ENCODE peak calls at places on chromosomes 4 and X, in seven cellular contexts. R is mesendoderm; T is tibial artery; F is AG04450; U is spleen; M is foreskin fibroblast; C is naive thymus-derived CD4-positive, alpha-beta T cell. A is an unnamed sample.

GRCh38 chr4:108709234-108709633 is 53.6 kb downstream of the ETNPPL start:
- DNase-seq in F (no peak), R (peak), U (no peak), T (no peak), M (no peak), C (no peak), A (no peak)

GRCh38 chrX:134849390-134849789 is 141.4 kb upstream of the SMIM10 start:
- DNase-seq in C (no peak), U (no peak), R (no peak), T (no peak), M (peak), F (no peak), A (no peak)

GRCh38 chr4:130591091-130591490 is 1495.1 kb downstream of the C4orf33 start:
- DNase-seq in T (no peak), F (no peak), U (no peak), C (no peak), R (no peak), M (no peak), A (no peak)

GRCh38 chr4:19304028-19304427 is 947.7 kb upstream of the SLIT2 start:
- DNase-seq in R (no peak), M (no peak), T (no peak), U (no peak), F (no peak), C (no peak), A (no peak)

GRCh38 chr4:7924570-7924969 is 15.1 kb downstream of the AFAP1 start:
- DNase-seq in C (no peak), M (no peak), U (no peak), T (no peak), R (no peak), F (no peak), A (no peak)

GRCh38 chr4:187663076-187663475 is 332.5 kb upstream of the ZFP42 start:
- DNase-seq in U (no peak), R (no peak), F (no peak), M (no peak), T (no peak), C (no peak), A (no peak)

GRCh38 chr4:7581477-7581876 is 146.7 kb upstream of the PSAPL1 start:
- DNase-seq in R (peak), C (no peak), T (no peak), F (no peak), U (no peak), M (no peak), A (peak)

GRCh38 chr4:52788806-52789205 is 37.6 kb upstream of the ERVMER34-1 start:
- DNase-seq in T (no peak), U (no peak), R (peak), M (no peak), C (no peak), F (no peak), A (no peak)

GRCh38 chr4:62683799-62684566 is 1483.9 kb downstream of the ADGRL3 start:
- DNase-seq in M (no peak), U (no peak), R (no peak), C (no peak), T (no peak), F (no peak), A (no peak)

GRCh38 chr4:107755841-107756356 is 35.9 kb upstream of the PAPSS1 start:
- DNase-seq in F (no peak), R (peak), M (peak), C (no peak), T (no peak), U (no peak), A (no peak)

GRCh38 chr4:34932591-34932990 is 1311.7 kb downstream of the ARAP2 start:
- DNase-seq in F (no peak), U (no peak), M (no peak), C (no peak), T (no peak), R (no peak), A (no peak)

GRCh38 chr4:102427599-102427998 is 73.6 kb upstream of the NFKB1 start:
- DNase-seq in F (no peak), T (no peak), R (no peak), C (no peak), M (no peak), U (no peak), A (no peak)
- H3K4me3 ChIP-seq in F (no peak), T (no peak), R (no peak), C (no peak), M (no peak), U (no peak), A (no peak)

GRCh38 chr4:167233523-167234387 is 539 bp downstream of the SPOCK3 start:
- DNase-seq in U (no peak), T (no peak), C (no peak), F (no peak), M (no peak), R (peak), A (no peak)

GRCh38 chr4:167238226-167238625 is 3.9 kb upstream of the SPOCK3 start:
- DNase-seq in F (no peak), M (no peak), R (peak), T (no peak), C (no peak), U (no peak), A (no peak)

GRCh38 chr4:167234388-167234881 is at the start of gene SPOCK3:
- DNase-seq in T (no peak), F (no peak), U (peak), M (peak), C (no peak), R (peak), A (no peak)

DNA sequence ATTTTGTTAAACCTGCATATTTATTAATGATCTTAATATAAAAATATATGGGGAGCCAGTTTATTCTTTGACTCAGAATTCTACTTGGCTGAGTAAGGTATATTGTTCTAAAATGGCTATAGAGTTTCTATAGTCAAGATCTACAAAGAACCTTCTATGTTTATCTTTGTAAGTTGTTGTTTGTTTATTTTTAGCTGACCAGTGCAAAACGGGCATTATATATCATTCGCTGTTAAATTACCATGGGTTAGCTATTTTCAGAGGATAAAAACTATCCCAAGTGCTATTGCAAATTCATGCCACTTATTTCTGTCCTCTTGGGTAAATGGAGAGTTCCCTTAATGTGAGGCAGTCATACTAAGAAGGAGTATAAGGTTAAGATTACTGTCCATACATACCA is 5.3 kb upstream of the SPOCK3 start:
- DNase-seq in C (no peak), T (no peak), U (no peak), R (no peak), F (no peak), M (no peak), A (no peak)
- H3K4me3 ChIP-seq in C (no peak), T (no peak), U (no peak), R (no peak), F (no peak), M (no peak), A (no peak)

DNA sequence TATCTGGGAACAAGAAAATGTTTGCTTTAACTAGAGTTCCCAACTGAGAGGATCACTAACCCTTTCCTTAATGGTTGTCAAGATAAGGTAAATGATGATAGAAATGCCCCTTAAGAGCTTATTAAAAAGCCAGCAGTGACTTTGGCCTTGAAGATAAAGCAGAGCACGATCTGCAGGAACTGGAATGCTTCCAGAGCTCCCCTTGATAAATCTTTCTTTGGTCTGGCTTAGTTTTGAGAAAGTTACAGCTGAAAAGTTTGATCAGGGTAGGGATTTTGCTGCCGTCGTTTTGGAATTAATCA is 64.0 kb downstream of the PTTG2 start:
- DNase-seq in C (no peak), T (no peak), R (no peak), U (no peak), F (no peak), M (no peak), A (no peak)
- H3K4me3 ChIP-seq in C (no peak), T (no peak), R (no peak), U (no peak), F (no peak), M (no peak), A (no peak)

GRCh38 chrX:152884171-152884570 is 13.7 kb upstream of the ZNF185 start:
- DNase-seq in M (no peak), T (no peak), U (peak), F (no peak), R (peak), C (no peak), A (no peak)

GRCh38 chrX:152878976-152879755 is 18.7 kb upstream of the ZNF185 start:
- DNase-seq in C (no peak), R (no peak), M (peak), T (no peak), F (no peak), U (peak), A (no peak)

GRCh38 chrX:152876931-152877840 is 20.7 kb upstream of the ZNF185 start:
- DNase-seq in M (no peak), T (no peak), C (no peak), U (no peak), R (no peak), F (no peak), A (no peak)

GRCh38 chrX:152886716-152887115 is 11.2 kb upstream of the ZNF185 start:
- DNase-seq in T (no peak), R (no peak), M (no peak), F (no peak), C (no peak), U (peak), A (no peak)

GRCh38 chrX:152881289-152881688 is 16.6 kb upstream of the ZNF185 start:
- DNase-seq in F (no peak), M (no peak), R (no peak), T (no peak), C (no peak), U (no peak), A (no peak)
- H3K4me3 ChIP-seq in F (no peak), M (no peak), R (no peak), T (no peak), C (no peak), U (no peak), A (no peak)

A was measured in Karpas-422.